ENCODE peak calls at places on chromosomes 13 and 19, in four cellular contexts. I is HT1080, F is iPS-NIHi11, M is GM04503. U is an unnamed sample.

GRCh38 chr13:22000191-22000590 is 329.3 kb downstream of the FGF9 start:
- DNase-seq in I (no peak), M (no peak), F (no peak), U (no peak)

GRCh38 chr19:48895226-48895625 is 3.3 kb downstream of the TULP2 start:
- DNase-seq in F (no peak), M (no peak), I (no peak), U (no peak)

GRCh38 chr19:38049105-38049649 is 142.2 kb downstream of the SIPA1L3 start:
- DNase-seq in I (peak), F (no peak), M (no peak), U (no peak)

GRCh38 chr19:53037101-53038097 is 7.1 kb upstream of the ERVV-2 start:
- DNase-seq in M (no peak), I (peak), F (peak), U (no peak)

GRCh38 chr19:45047188-45047797 is 8.4 kb downstream of the CLASRP start:
- DNase-seq in F (no peak), M (no peak), I (no peak), U (no peak)

GRCh38 chr13:21625366-21625765 is 21.4 kb upstream of the MICU2 start:
- DNase-seq in F (peak), M (no peak), I (peak), U (no peak)

GRCh38 chr13:49731766-49732165 is 40.5 kb upstream of the EBPL start:
- DNase-seq in F (no peak), I (peak), M (peak), U (no peak)

GRCh38 chr13:108816381-108816780 is 187.0 kb downstream of the MYO16 start:
- DNase-seq in M (no peak), F (no peak), I (no peak), U (no peak)

GRCh38 chr13:77124423-77124822 is 97.5 kb upstream of the FBXL3 start:
- DNase-seq in F (no peak), M (no peak), I (no peak), U (no peak)

GRCh38 chr13:39106216-39106995 is 68.2 kb downstream of the NHLRC3 start:
- DNase-seq in I (peak), M (no peak), F (no peak), U (no peak)

GRCh38 chr13:58953638-58954037 is 1210.1 kb downstream of the DIAPH3 start:
- DNase-seq in M (no peak), F (no peak), I (peak), U (no peak)

GRCh38 chr19:13098291-13099072 is 4.2 kb downstream of the LYL1 start:
- DNase-seq in I (no peak), F (no peak), M (no peak), U (peak)

GRCh38 chr13:40102854-40103253 is 447.4 kb downstream of the COG6 start:
- DNase-seq in M (no peak), I (peak), F (no peak), U (no peak)

GRCh38 chr13:30898721-30899188 is 7.3 kb upstream of the MEDAG start:
- DNase-seq in M (peak), I (peak), F (no peak), U (no peak)

GRCh38 chr13:110287031-110287828 is 19.7 kb downstream of the COL4A1 start:
- DNase-seq in M (no peak), I (no peak), F (no peak), U (no peak)

GRCh38 chr19:49340069-49340864 is 5.1 kb downstream of the CD37 start:
- DNase-seq in I (no peak), F (peak), M (no peak), U (peak)

GRCh38 chr19:51158474-51159129 is 16.5 kb downstream of the SIGLEC7 start:
- DNase-seq in F (peak), M (no peak), I (peak), U (no peak)

GRCh38 chr19:45667620-45668341 is at the start of gene GIPR:
- DNase-seq in M (no peak), F (peak), I (peak), U (peak)

GRCh38 chr13:32228330-32229041 is 86.7 kb downstream of the ZAR1L start:
- DNase-seq in I (peak), F (no peak), M (no peak), U (no peak)

GRCh38 chr19:6723108-6723618 is 2.7 kb upstream of the C3 start:
- DNase-seq in F (peak), M (no peak), I (no peak), U (peak)

GRCh38 chr19:18985257-18985656 is 44.2 kb upstream of the HOMER3 start:
- DNase-seq in M (no peak), I (no peak), F (no peak), U (no peak)

GRCh38 chr19:4061683-4062575 is 4.8 kb downstream of the ZBTB7A start:
- DNase-seq in M (no peak), I (no peak), F (peak), U (peak)